ENCODE peak calls at places on chromosomes 16 and 17, in four cellular contexts. One of them, this sample, is unnamed.

GRCh38 chr17:66287911-66288310 is 14.5 kb upstream of the PRKCA start:
- DNase-seq in progenitor cell of endocrine pancreas: no peak
- DNase-seq in left lung: no peak
- DNase-seq in fibroblast of lung: no peak
- DNase-seq in this sample: no peak

GRCh38 chr17:80474231-80474932 is 2.0 kb downstream of the NPTX1 start:
- DNase-seq in left lung: no peak
- DNase-seq in progenitor cell of endocrine pancreas: no peak
- DNase-seq in fibroblast of lung: peak; percentile 44
- DNase-seq in this sample: no peak

GRCh38 chr16:30649725-30650368 is 913 bp upstream of the PRR14 start:
- DNase-seq in left lung: no peak
- DNase-seq in fibroblast of lung: no peak
- DNase-seq in progenitor cell of endocrine pancreas: no peak
- DNase-seq in this sample: no peak

GRCh38 chr17:39752241-39752831 is 14.6 kb downstream of the GRB7 start:
- DNase-seq in left lung: no peak
- DNase-seq in progenitor cell of endocrine pancreas: no peak
- DNase-seq in fibroblast of lung: no peak
- DNase-seq in this sample: no peak

GRCh38 chr16:3819741-3820724 is 60.5 kb downstream of the CREBBP start:
- DNase-seq in left lung: no peak
- DNase-seq in fibroblast of lung: peak; percentile 97
- DNase-seq in progenitor cell of endocrine pancreas: no peak
- DNase-seq in this sample: no peak

GRCh38 chr16:24686678-24687077 is 42.8 kb upstream of the TNRC6A start:
- DNase-seq in fibroblast of lung: no peak
- DNase-seq in left lung: no peak
- DNase-seq in progenitor cell of endocrine pancreas: no peak
- DNase-seq in this sample: no peak

GRCh38 chr16:7513429-7513828 is 180.8 kb downstream of the RBFOX1 start:
- DNase-seq in progenitor cell of endocrine pancreas: no peak
- DNase-seq in left lung: no peak
- DNase-seq in fibroblast of lung: no peak
- DNase-seq in this sample: no peak

GRCh38 chr17:61556224-61557188 is 34.5 kb downstream of the NACA2 start:
- DNase-seq in progenitor cell of endocrine pancreas: no peak
- DNase-seq in left lung: no peak
- DNase-seq in fibroblast of lung: peak; percentile 34
- DNase-seq in this sample: no peak

GRCh38 chr16:66205287-66206167 is 161.0 kb upstream of the CDH5 start:
- DNase-seq in left lung: no peak
- DNase-seq in progenitor cell of endocrine pancreas: no peak
- DNase-seq in fibroblast of lung: peak; percentile 22
- DNase-seq in this sample: no peak

GRCh38 chr17:21282231-21282630 is 2.3 kb upstream of the MAP2K3 start:
- DNase-seq in left lung: no peak
- DNase-seq in fibroblast of lung: peak; percentile 93
- DNase-seq in progenitor cell of endocrine pancreas: no peak
- DNase-seq in this sample: no peak

GRCh38 chr17:38877130-38877851 is 7.4 kb downstream of the LASP1 start:
- DNase-seq in progenitor cell of endocrine pancreas: no peak
- DNase-seq in left lung: no peak
- DNase-seq in fibroblast of lung: no peak
- DNase-seq in this sample: no peak

GRCh38 chr17:73683788-73684582 is 39.7 kb upstream of the SDK2 start:
- DNase-seq in progenitor cell of endocrine pancreas: no peak
- DNase-seq in left lung: no peak
- DNase-seq in fibroblast of lung: no peak
- DNase-seq in this sample: no peak
- TF ChIP-seq CTCF in progenitor cell of endocrine pancreas: no peak
- TF ChIP-seq CTCF in left lung: no peak
- TF ChIP-seq CTCF in fibroblast of lung: no peak
- TF ChIP-seq CTCF in this sample: no peak

DNA sequence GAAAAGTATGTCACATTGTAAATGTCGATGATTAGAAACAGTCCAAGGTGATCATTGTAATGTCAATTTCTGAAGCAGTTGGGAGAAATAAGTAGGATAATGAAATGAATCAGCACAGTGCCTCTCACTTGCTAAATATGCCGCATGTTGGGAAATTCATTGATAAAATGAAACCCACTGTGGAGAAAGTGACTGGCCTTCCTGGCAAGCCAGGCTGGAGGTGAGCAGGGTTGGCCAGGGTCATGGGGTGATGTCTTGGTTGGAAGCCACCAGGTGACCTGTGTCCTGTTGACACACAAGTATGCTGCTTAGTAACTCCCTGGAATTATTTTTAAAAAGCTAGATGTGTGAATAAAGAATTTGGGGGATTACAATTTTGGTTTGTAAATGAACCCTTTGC is 14.9 kb upstream of the WNT9B start:
- DNase-seq in left lung: no peak
- DNase-seq in progenitor cell of endocrine pancreas: no peak
- DNase-seq in fibroblast of lung: no peak
- DNase-seq in this sample: no peak
- TF ChIP-seq CTCF in left lung: no peak
- TF ChIP-seq CTCF in progenitor cell of endocrine pancreas: no peak
- TF ChIP-seq CTCF in fibroblast of lung: no peak
- TF ChIP-seq CTCF in this sample: no peak

GRCh38 chr17:82613283-82614094 is 34.8 kb downstream of the WDR45B start:
- DNase-seq in left lung: peak; percentile 79
- DNase-seq in progenitor cell of endocrine pancreas: no peak
- DNase-seq in fibroblast of lung: no peak
- DNase-seq in this sample: no peak
- TF ChIP-seq CTCF in left lung: no peak
- TF ChIP-seq CTCF in progenitor cell of endocrine pancreas: no peak
- TF ChIP-seq CTCF in fibroblast of lung: no peak
- TF ChIP-seq CTCF in this sample: no peak

GRCh38 chr16:13911306-13911705 is 8.6 kb upstream of the ERCC4 start:
- DNase-seq in progenitor cell of endocrine pancreas: no peak
- DNase-seq in left lung: no peak
- DNase-seq in fibroblast of lung: no peak
- DNase-seq in this sample: no peak

GRCh38 chr16:13909069-13909468 is 10.9 kb upstream of the ERCC4 start:
- DNase-seq in fibroblast of lung: no peak
- DNase-seq in left lung: no peak
- DNase-seq in progenitor cell of endocrine pancreas: no peak
- DNase-seq in this sample: no peak

GRCh38 chr16:13907431-13907830 is 12.5 kb upstream of the ERCC4 start:
- DNase-seq in progenitor cell of endocrine pancreas: no peak
- DNase-seq in left lung: no peak
- DNase-seq in fibroblast of lung: no peak
- DNase-seq in this sample: no peak

GRCh38 chr16:13911871-13912270 is 8.1 kb upstream of the ERCC4 start:
- DNase-seq in progenitor cell of endocrine pancreas: no peak
- DNase-seq in fibroblast of lung: no peak
- DNase-seq in left lung: no peak
- DNase-seq in this sample: no peak

DNA sequence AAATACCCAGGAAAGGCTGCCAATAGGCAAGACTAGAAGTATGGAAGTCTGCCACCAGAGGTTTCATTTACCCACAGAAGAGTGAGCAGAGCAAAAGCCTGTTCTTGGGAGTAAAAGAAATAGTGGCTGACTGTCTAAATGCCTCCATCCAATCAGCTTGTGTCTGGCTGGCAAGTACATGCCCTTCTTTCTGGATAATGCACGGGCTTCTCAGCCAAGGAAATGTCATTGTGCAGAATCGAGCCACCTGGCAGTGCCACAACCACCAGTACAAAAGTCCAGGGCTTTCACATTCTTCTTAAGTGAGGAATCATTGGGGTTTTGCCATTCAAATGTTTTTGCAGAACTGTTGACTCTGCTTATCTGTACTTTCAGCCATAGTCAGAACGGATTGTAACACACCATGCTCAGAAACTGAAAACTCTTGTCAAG is 10.1 kb upstream of the ERCC4 start:
- DNase-seq in left lung: no peak
- DNase-seq in progenitor cell of endocrine pancreas: no peak
- DNase-seq in fibroblast of lung: peak; percentile 98
- DNase-seq in this sample: no peak
- TF ChIP-seq CTCF in left lung: no peak
- TF ChIP-seq CTCF in progenitor cell of endocrine pancreas: no peak
- TF ChIP-seq CTCF in fibroblast of lung: peak; percentile 16
- TF ChIP-seq CTCF in this sample: no peak

GRCh38 chr16:54654429-54654828 is 276.2 kb upstream of the IRX5 start:
- DNase-seq in progenitor cell of endocrine pancreas: no peak
- DNase-seq in fibroblast of lung: no peak
- DNase-seq in left lung: no peak
- DNase-seq in this sample: no peak

GRCh38 chr16:54657058-54657708 is 273.5 kb upstream of the IRX5 start:
- DNase-seq in left lung: no peak
- DNase-seq in progenitor cell of endocrine pancreas: no peak
- DNase-seq in fibroblast of lung: no peak
- DNase-seq in this sample: no peak

GRCh38 chr16:54657709-54658102 is 273.0 kb upstream of the IRX5 start:
- DNase-seq in fibroblast of lung: no peak
- DNase-seq in left lung: no peak
- DNase-seq in progenitor cell of endocrine pancreas: no peak
- DNase-seq in this sample: no peak

GRCh38 chr16:54651851-54652770 is 278.6 kb upstream of the IRX5 start:
- DNase-seq in progenitor cell of endocrine pancreas: no peak
- DNase-seq in left lung: no peak
- DNase-seq in fibroblast of lung: no peak
- DNase-seq in this sample: no peak

GRCh38 chr16:54655171-54655590 is 275.5 kb upstream of the IRX5 start:
- DNase-seq in progenitor cell of endocrine pancreas: no peak
- DNase-seq in fibroblast of lung: no peak
- DNase-seq in left lung: no peak
- DNase-seq in this sample: no peak
- TF ChIP-seq CTCF in progenitor cell of endocrine pancreas: no peak
- TF ChIP-seq CTCF in fibroblast of lung: no peak
- TF ChIP-seq CTCF in left lung: no peak
- TF ChIP-seq CTCF in this sample: no peak

DNA sequence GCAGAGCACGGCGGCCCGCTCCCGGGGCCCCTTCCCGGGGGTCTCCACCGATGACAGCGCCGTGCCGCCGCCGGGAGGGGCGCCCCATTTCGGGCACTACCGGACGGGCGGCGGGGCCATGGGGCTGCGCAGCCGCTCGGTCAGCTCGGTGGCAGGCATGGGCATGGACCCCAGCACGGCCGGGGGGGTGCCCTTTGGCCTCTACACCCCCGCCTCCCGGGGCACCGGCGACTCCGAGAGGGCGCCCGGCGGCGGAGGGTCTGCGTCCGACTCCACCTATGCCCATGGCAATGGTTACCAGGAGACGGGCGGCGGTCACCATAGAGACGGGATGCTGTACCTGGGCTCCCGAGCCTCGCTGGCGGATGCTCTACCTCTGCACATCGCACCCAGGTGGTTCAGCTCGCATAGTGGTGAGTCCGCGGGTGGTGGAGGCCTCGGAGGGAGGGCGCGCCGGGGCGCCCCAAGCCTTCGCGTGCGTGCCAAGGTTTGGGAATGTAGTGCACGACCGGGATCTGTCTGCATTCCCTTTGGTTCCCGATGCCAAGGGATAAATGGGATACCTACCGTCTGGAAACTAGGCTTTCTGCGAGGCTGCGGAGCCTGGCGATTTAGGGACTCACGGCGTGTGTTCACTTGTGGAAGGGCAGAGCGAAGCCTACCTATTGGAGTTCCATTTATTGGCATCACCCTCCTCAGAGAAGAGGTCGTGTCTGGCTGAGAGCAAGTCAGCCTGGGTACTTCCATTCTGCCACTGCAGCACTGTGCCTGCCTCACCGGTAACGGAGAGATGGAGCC is 1.1 kb downstream of the ZNRF1 start:
- DNase-seq in fibroblast of lung: no peak
- DNase-seq in progenitor cell of endocrine pancreas: peak; percentile 28
- DNase-seq in left lung: peak; percentile 84
- DNase-seq in this sample: peak; percentile 77
- TF ChIP-seq CTCF in fibroblast of lung: no peak
- TF ChIP-seq CTCF in progenitor cell of endocrine pancreas: peak; percentile 33
- TF ChIP-seq CTCF in left lung: no peak
- TF ChIP-seq CTCF in this sample: no peak

This sample was measured in CD8-positive, alpha-beta T cell.